ENCODE peak calls at places on chromosomes 16 and 17, in seven cellular contexts. T is stimulated activated CD8-positive, alpha-beta memory T cell treated with anti-CD3 and anti-CD28 coated beads, Interleukin-2, amount 100 ng/mL, for 1 hour; L is NCI-H1105; C is right cardiac atrium; I is activated CD4-positive, CD25-positive, alpha-beta regulatory T cell; F is HEK293T; K is nephron progenitor cell. V is an unnamed sample.

GRCh38 chr17:72916991-72917390 is 175.5 kb downstream of the SLC39A11 start:
- DNase-seq in T (no peak), I (no peak), F (no peak), K (no peak), L (no peak), C (no peak), V (no peak)

GRCh38 chr16:21590791-21591190 is 8.6 kb upstream of the METTL9 start:
- DNase-seq in T (no peak), I (no peak), F (no peak), K (no peak), L (no peak), C (no peak), V (no peak)

GRCh38 chr17:63919311-63919723 is 678 bp upstream of the GH1 start:
- DNase-seq in I (peak; percentile 52), F (peak; percentile 80), C (peak; percentile 56), T (peak; percentile 38), L (peak; percentile 20), K (peak; percentile 74), V (peak; percentile 55)

GRCh38 chr16:77457046-77457445 is 22.2 kb upstream of the ADAMTS18 start:
- DNase-seq in T (no peak), K (no peak), C (no peak), L (no peak), F (no peak), I (no peak), V (no peak)

GRCh38 chr16:72995151-72995881 is 52.6 kb downstream of the ZFHX3 start:
- DNase-seq in F (peak; percentile 62), K (peak; percentile 57), L (no peak), I (no peak), C (no peak), T (no peak), V (no peak)

GRCh38 chr17:48576479-48577309 is 1.5 kb downstream of the HOXB4 start:
- DNase-seq in F (no peak), K (peak; percentile 71), C (no peak), T (no peak), L (no peak), I (no peak), V (no peak)

GRCh38 chr16:28163699-28164584 is 47.8 kb downstream of the XPO6 start:
- DNase-seq in F (no peak), T (no peak), I (no peak), C (no peak), L (no peak), K (no peak), V (no peak)

GRCh38 chr16:71927787-71928186 is 32.5 kb downstream of the IST1 start:
- DNase-seq in C (peak; percentile 28), K (no peak), I (no peak), F (no peak), L (no peak), T (no peak), V (no peak)

GRCh38 chr17:67442787-67443624 is 65.9 kb downstream of the PITPNC1 start:
- DNase-seq in L (no peak), T (no peak), C (no peak), K (no peak), I (no peak), F (no peak), V (no peak)

GRCh38 chr17:1617620-1618174 is 10.9 kb downstream of the SLC43A2 start:
- DNase-seq in C (peak; percentile 59), T (no peak), K (no peak), L (no peak), I (no peak), F (peak; percentile 41), V (no peak)

GRCh38 chr17:81707725-81708646 is 4.1 kb upstream of the SLC25A10 start:
- DNase-seq in I (no peak), F (no peak), C (no peak), T (no peak), K (no peak), L (no peak), V (no peak)

GRCh38 chr16:24538756-24539294 is 541 bp upstream of the RBBP6 start:
- DNase-seq in K (no peak), L (peak; percentile 67), C (no peak), T (no peak), I (no peak), F (peak; percentile 56), V (no peak)

GRCh38 chr17:50397111-50397918 is at the start of gene LRRC59:
- DNase-seq in L (peak; percentile 71), T (peak; percentile 87), K (peak; percentile 93), I (peak; percentile 90), F (peak; percentile 95), C (peak; percentile 92), V (peak; percentile 90)

GRCh38 chr16:27199235-27199586 is 4.1 kb upstream of the KDM8 start:
- DNase-seq in L (no peak), I (no peak), C (no peak), K (no peak), F (no peak), T (no peak), V (no peak)

GRCh38 chr16:372584-372983 is 2.2 kb upstream of the MRPL28 start:
- DNase-seq in T (no peak), K (no peak), I (no peak), C (no peak), L (no peak), F (no peak), V (no peak)

GRCh38 chr17:15963670-15964110 is 18.8 kb downstream of the ADORA2B start:
- DNase-seq in I (no peak), T (no peak), F (no peak), C (no peak), K (no peak), L (no peak), V (no peak)

GRCh38 chr17:71338396-71338795 is 782.4 kb upstream of the SOX9 start:
- DNase-seq in T (no peak), I (no peak), F (no peak), C (no peak), L (no peak), K (no peak), V (no peak)

GRCh38 chr17:66920965-66921364 is 43.5 kb upstream of the CACNG4 start:
- DNase-seq in K (no peak), F (no peak), T (no peak), L (no peak), I (no peak), C (no peak), V (no peak)

GRCh38 chr16:1160773-1161348 is 8.0 kb downstream of the CACNA1H start:
- DNase-seq in T (no peak), L (no peak), F (no peak), K (no peak), I (no peak), C (no peak), V (no peak)

GRCh38 chr16:19330801-19331484 is 45.4 kb downstream of the CLEC19A start:
- DNase-seq in C (peak; percentile 17), K (no peak), L (no peak), I (no peak), T (no peak), F (no peak), V (no peak)

GRCh38 chr17:14337596-14338079 is 36.8 kb downstream of the HS3ST3B1 start:
- DNase-seq in T (no peak), L (no peak), I (peak; percentile 48), C (no peak), K (no peak), F (no peak), V (no peak)

GRCh38 chr17:69428252-69428980 is 13.9 kb downstream of the MAP2K6 start:
- DNase-seq in L (no peak), T (no peak), F (no peak), K (no peak), C (no peak), I (no peak), V (no peak)

GRCh38 chr16:10556240-10556639 is 24.2 kb downstream of the EMP2 start:
- DNase-seq in L (no peak), I (no peak), C (no peak), T (no peak), F (no peak), K (no peak), V (no peak)